ENCODE peak calls at places on chromosomes 13 and 19, in six cellular contexts. O is transverse colon, S is HepG2, U is K562, L is endothelial cell of umbilical vein, D is SK-N-MC. Q is an unnamed sample.
A peak's percentile ranks its signal among the peaks of the same experiment; 100 is the strongest.

GRCh38 chr19:14113762-14114414 is 3.7 kb downstream of the PRKACA start:
- DNase-seq in O (peak; percentile 61), S (no peak), U (peak; percentile 81), L (no peak), D (no peak), Q (no peak)

GRCh38 chr19:48329167-48329891 is 4.0 kb downstream of the EMP3 start:
- DNase-seq in O (peak; percentile 49), S (no peak), U (peak; percentile 34), L (no peak), D (no peak), Q (no peak)

GRCh38 chr13:39415403-39415802 is 187.6 kb downstream of the LHFPL6 start:
- DNase-seq in O (no peak), S (no peak), U (no peak), L (peak; percentile 78), D (no peak), Q (no peak)

GRCh38 chr13:81888855-81889254 is 1547.9 kb upstream of the SPRY2 start:
- DNase-seq in O (no peak), S (no peak), U (no peak), L (no peak), D (no peak), Q (no peak)

GRCh38 chr19:17889609-17890214 is 18.0 kb downstream of the SLC5A5 start:
- DNase-seq in O (no peak), S (peak; percentile 32), U (peak; percentile 48), L (peak; percentile 44), D (no peak), Q (no peak)

GRCh38 chr19:19578241-19578640 is 40.2 kb downstream of the CILP2 start:
- DNase-seq in O (no peak), S (no peak), U (no peak), L (no peak), D (no peak), Q (no peak)

GRCh38 chr13:85266771-85267170 is 532.4 kb downstream of the SLITRK6 start:
- DNase-seq in O (no peak), S (no peak), U (no peak), L (no peak), D (no peak), Q (no peak)

GRCh38 chr13:111286162-111286561 is 34.3 kb upstream of the TEX29 start:
- DNase-seq in O (no peak), S (no peak), U (no peak), L (no peak), D (no peak), Q (no peak)

GRCh38 chr19:31152906-31153305 is 196.3 kb downstream of the TSHZ3 start:
- DNase-seq in O (no peak), S (no peak), U (no peak), L (no peak), D (no peak), Q (no peak)

GRCh38 chr13:23748109-23748508 is 141.1 kb downstream of the MIPEP start:
- DNase-seq in O (no peak), S (no peak), U (no peak), L (no peak), D (no peak), Q (no peak)

GRCh38 chr19:5131866-5132561 is 163.1 kb downstream of the KDM4B start:
- DNase-seq in O (no peak), S (no peak), U (no peak), L (no peak), D (no peak), Q (peak; percentile 64)

GRCh38 chr13:109682534-109683244 is 103.7 kb downstream of the IRS2 start:
- DNase-seq in O (no peak), S (no peak), U (no peak), L (no peak), D (no peak), Q (no peak)

GRCh38 chr13:109687559-109688448 is 98.6 kb downstream of the IRS2 start:
- DNase-seq in O (peak; percentile 77), S (no peak), U (no peak), L (no peak), D (no peak), Q (no peak)

GRCh38 chr13:109680930-109681329 is 105.5 kb downstream of the IRS2 start:
- DNase-seq in O (no peak), S (no peak), U (no peak), L (no peak), D (no peak), Q (no peak)

GRCh38 chr13:109684084-109684835 is 102.1 kb downstream of the IRS2 start:
- DNase-seq in O (peak; percentile 60), S (no peak), U (no peak), L (no peak), D (no peak), Q (no peak)

DNA sequence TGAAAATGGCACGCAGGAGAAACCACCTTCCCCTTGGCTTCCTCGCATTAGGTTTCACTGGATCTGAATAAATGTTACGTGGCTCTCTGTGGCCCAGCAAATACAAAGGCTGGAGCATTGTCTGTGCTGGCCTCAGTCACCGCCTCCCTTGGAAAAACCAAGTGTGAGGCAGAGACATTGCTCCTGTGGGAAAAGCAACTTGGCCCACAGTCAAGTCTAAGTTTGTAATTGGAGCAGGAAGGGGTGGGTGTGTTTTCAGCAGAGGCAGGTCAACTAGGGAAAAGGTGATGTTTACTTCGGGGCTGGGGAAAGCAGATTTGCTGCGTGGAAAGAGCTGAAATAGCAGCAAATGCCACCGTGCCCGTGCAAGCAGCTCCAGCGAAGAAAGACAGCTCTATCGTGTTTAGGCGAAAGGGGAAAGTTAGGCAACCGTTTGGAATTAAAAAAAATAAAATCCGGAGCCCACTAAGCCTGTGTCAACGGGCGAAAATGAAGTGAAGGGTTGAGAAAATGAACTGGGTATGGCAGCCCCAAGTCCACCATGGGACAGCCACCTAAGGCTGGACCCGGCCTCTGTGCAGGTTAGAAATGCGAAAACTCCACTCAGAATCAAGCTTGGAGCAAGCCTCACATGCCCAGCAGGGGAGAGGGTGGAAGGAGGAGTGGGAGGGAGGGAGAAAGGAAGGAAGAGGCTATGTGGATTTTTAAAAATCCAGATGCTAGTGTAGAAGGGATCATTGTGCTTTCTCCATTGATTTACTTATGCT is 101.4 kb downstream of the IRS2 start:
- DNase-seq in O (peak; percentile 74), S (no peak), U (no peak), L (no peak), D (no peak), Q (no peak)
- TF ChIP-seq POLR2AphosphoS5 in O (no peak), S (no peak), U (no peak), L (no peak), D (no peak), Q (no peak)

GRCh38 chr19:6219147-6219525 is 60.6 kb downstream of the MLLT1 start:
- DNase-seq in O (no peak), S (no peak), U (no peak), L (peak; percentile 49), D (no peak), Q (no peak)

GRCh38 chr19:6217752-6218403 is 61.9 kb downstream of the MLLT1 start:
- DNase-seq in O (no peak), S (no peak), U (no peak), L (no peak), D (no peak), Q (no peak)

GRCh38 chr19:6216996-6217751 is 62.6 kb downstream of the MLLT1 start:
- DNase-seq in O (no peak), S (no peak), U (peak; percentile 82), L (no peak), D (peak; percentile 59), Q (no peak)

GRCh38 chr19:6219592-6220290 is 60.0 kb downstream of the MLLT1 start:
- DNase-seq in O (no peak), S (no peak), U (no peak), L (peak; percentile 49), D (no peak), Q (no peak)

GRCh38 chr19:6218497-6219146 is 61.2 kb downstream of the MLLT1 start:
- DNase-seq in O (peak; percentile 89), S (peak; percentile 77), U (peak; percentile 91), L (peak; percentile 79), D (no peak), Q (peak; percentile 99)
- TF ChIP-seq POLR2AphosphoS5 in O (no peak), S (no peak), U (no peak), L (no peak), D (no peak), Q (no peak)

DNA sequence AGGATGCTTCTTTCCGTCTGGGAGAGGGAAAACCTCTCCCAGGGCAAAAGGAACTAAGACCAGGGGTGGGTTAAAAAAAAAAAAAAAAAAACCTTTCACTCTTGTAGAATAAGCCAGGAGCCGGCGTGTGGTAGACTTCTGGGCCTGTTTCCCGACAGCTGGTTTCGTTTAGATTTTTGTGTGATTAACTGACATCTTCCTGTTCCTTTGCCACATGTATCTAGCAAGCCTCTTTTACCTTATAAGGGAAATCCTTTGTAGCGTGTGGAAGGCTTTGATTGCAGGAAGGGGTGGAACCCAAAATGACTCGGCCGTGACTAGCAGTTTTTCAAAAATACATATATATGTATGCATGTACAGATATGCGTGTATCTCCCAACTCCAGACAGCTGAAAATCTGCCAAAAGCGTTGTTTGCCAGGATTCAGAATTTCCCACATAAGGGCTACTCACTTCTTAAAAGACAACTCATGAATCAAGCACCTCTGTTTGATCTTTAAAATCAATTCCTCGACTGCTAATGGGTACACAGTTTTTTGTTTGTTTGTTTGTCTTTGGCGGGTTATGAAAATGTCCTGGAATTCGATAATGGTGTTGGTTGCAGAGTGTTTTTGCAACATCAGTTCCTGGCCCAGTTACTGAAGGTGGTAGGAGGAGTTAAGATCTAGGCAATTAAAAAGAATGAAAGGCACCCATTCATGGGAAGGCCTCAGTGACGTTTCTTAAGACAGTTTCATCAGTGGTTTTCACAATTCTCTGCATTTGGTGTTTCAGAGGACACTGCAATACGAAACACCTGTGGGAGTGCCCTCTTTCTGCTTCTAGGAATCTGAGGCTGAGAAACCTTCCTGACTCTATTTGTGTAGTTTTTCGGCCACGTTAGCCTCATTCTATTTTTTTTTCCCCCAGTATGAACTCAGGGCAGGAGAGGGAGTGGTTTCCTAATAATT is 2.7 kb downstream of the TPM4 start:
- DNase-seq in O (peak; percentile 77), S (peak; percentile 79), U (peak; percentile 53), L (peak; percentile 98), D (peak; percentile 94), Q (no peak)
- TF ChIP-seq POLR2AphosphoS5 in O (peak; percentile 87), S (no peak), U (peak; percentile 92), L (peak; percentile 72), D (no peak), Q (peak; percentile 76)

GRCh38 chr19:43422000-43422688 is 7.5 kb downstream of the TEX101 start:
- DNase-seq in O (no peak), S (no peak), U (no peak), L (no peak), D (no peak), Q (no peak)

GRCh38 chr19:43423779-43424178 is 9.1 kb downstream of the TEX101 start:
- DNase-seq in O (no peak), S (no peak), U (no peak), L (no peak), D (no peak), Q (no peak)

GRCh38 chr19:43422689-43423066 is 8.0 kb downstream of the TEX101 start:
- DNase-seq in O (no peak), S (no peak), U (no peak), L (no peak), D (no peak), Q (no peak)

GRCh38 chr19:43416951-43417623 is 2.4 kb downstream of the TEX101 start:
- DNase-seq in O (no peak), S (no peak), U (no peak), L (no peak), D (no peak), Q (no peak)

GRCh38 chr19:43420954-43421353 is 6.3 kb downstream of the TEX101 start:
- DNase-seq in O (no peak), S (no peak), U (no peak), L (no peak), D (no peak), Q (no peak)
- TF ChIP-seq POLR2AphosphoS5 in O (no peak), S (no peak), U (no peak), L (no peak), D (no peak), Q (no peak)

GRCh38 chr19:4094761-4095487 is 28.2 kb upstream of the ZBTB7A start:
- DNase-seq in O (peak; percentile 90), S (no peak), U (no peak), L (no peak), D (no peak), Q (no peak)
- TF ChIP-seq POLR2AphosphoS5 in O (peak; percentile 69), S (no peak), U (no peak), L (no peak), D (no peak), Q (no peak)

Q was measured in GM12891.